ENCODE peak calls at places on chromosome 2, in ten cellular contexts. I is foreskin keratinocyte; N is sigmoid colon; G is heart right ventricle; T is CD8-positive, alpha-beta T cell; A is pancreas; Y is Peyer's patch; W is small intestine; X is adrenal gland; P is upper lobe of left lung. U is an unnamed sample. For H3K4me1, the result is how much of the 10 kb centered on the place peaks cover.

GRCh38 chr2:143294068-143294467 is 164.8 kb downstream of the ARHGAP15 start:
- DNase-seq in I (no peak), N (no peak), G (no peak), T (no peak), A (no peak), Y (no peak), W (no peak), X (no peak), P (no peak), U (no peak)

GRCh38 chr2:232300894-232301387 is 77.6 kb upstream of the ALPP start:
- DNase-seq in I (no peak), N (no peak), G (no peak), T (no peak), A (no peak), Y (no peak), W (peak), X (no peak), P (no peak), U (no peak)

GRCh38 chr2:216736326-216736725 is 41.0 kb upstream of the IGFBP5 start:
- DNase-seq in I (no peak), N (no peak), G (no peak), T (no peak), A (no peak), Y (no peak), W (no peak), X (no peak), P (no peak), U (no peak)

GRCh38 chr2:177143444-177143843 is 69.2 kb upstream of the HNRNPA3 start:
- DNase-seq in I (peak), N (peak), G (no peak), T (no peak), A (no peak), Y (no peak), W (no peak), X (peak), P (no peak), U (peak)

GRCh38 chr2:126793885-126794613 is 104.6 kb upstream of the TEX51 start:
- DNase-seq in I (no peak), N (peak), G (no peak), T (no peak), A (no peak), Y (peak), W (no peak), X (no peak), P (no peak), U (peak)

GRCh38 chr2:72973566-72974435 is 56.5 kb downstream of the EMX1 start:
- DNase-seq in I (peak), N (no peak), G (peak), T (peak), A (no peak), Y (no peak), W (peak), X (peak), P (peak), U (peak)

GRCh38 chr2:173357351-173357750 is 2.7 kb downstream of the CDCA7 start:
- DNase-seq in I (no peak), N (no peak), G (no peak), T (no peak), A (no peak), Y (no peak), W (no peak), X (no peak), P (no peak), U (no peak)

GRCh38 chr2:200614249-200614648 is 28.4 kb downstream of the AOX1 start:
- DNase-seq in I (no peak), N (no peak), G (no peak), T (no peak), A (no peak), Y (no peak), W (no peak), X (no peak), P (no peak), U (no peak)

GRCh38 chr2:167048829-167049228 is 160.5 kb downstream of the XIRP2 start:
- DNase-seq in I (no peak), N (no peak), G (no peak), T (no peak), A (no peak), Y (no peak), W (no peak), X (no peak), P (no peak), U (peak)

GRCh38 chr2:165576409-165576808 is 106.9 kb downstream of the CSRNP3 start:
- DNase-seq in I (no peak), N (no peak), G (no peak), T (no peak), A (no peak), Y (no peak), W (peak), X (no peak), P (no peak), U (no peak)

GRCh38 chr2:160380613-160381012 is 113.0 kb downstream of the RBMS1 start:
- DNase-seq in I (no peak), N (no peak), G (no peak), T (no peak), A (no peak), Y (no peak), W (no peak), X (no peak), P (peak), U (no peak)

GRCh38 chr2:178949151-178949550 is 100.8 kb downstream of the CCDC141 start:
- DNase-seq in I (no peak), N (no peak), G (no peak), T (no peak), A (no peak), Y (no peak), W (no peak), X (no peak), P (no peak), U (peak)

GRCh38 chr2:61396005-61396404 is 74.9 kb downstream of the USP34 start:
- DNase-seq in I (no peak), N (no peak), G (no peak), T (no peak), A (no peak), Y (no peak), W (no peak), X (no peak), P (no peak), U (no peak)

GRCh38 chr2:220743203-220743602 is 828.9 kb downstream of the EPHA4 start:
- DNase-seq in I (no peak), N (no peak), G (no peak), T (no peak), A (no peak), Y (no peak), W (no peak), X (no peak), P (no peak), U (no peak)

GRCh38 chr2:60351802-60352201 is 201.7 kb downstream of the BCL11A start:
- DNase-seq in I (no peak), N (no peak), G (no peak), T (no peak), A (no peak), Y (peak), W (no peak), X (no peak), P (no peak), U (no peak)

GRCh38 chr2:60351321-60351720 is 202.1 kb downstream of the BCL11A start:
- DNase-seq in I (no peak), N (no peak), G (no peak), T (no peak), A (no peak), Y (no peak), W (no peak), X (no peak), P (no peak), U (no peak)

GRCh38 chr2:60352491-60353405 is 200.7 kb downstream of the BCL11A start:
- DNase-seq in I (no peak), N (no peak), G (no peak), T (no peak), A (no peak), Y (peak), W (no peak), X (no peak), P (no peak), U (no peak)

GRCh38 chr2:60353406-60353800 is 200.1 kb downstream of the BCL11A start:
- DNase-seq in I (no peak), N (no peak), G (no peak), T (no peak), A (no peak), Y (peak), W (no peak), X (no peak), P (no peak), U (no peak)

GRCh38 chr2:60350791-60351190 is 202.7 kb downstream of the BCL11A start:
- DNase-seq in I (no peak), N (no peak), G (no peak), T (no peak), A (no peak), Y (peak), W (no peak), X (no peak), P (no peak), U (peak)
- H3K4me1 ChIP-seq in I (under half), N (under half), G (under half), T (under half), A (under half), Y (under half), W (under half), X (under half), P (under half), U (under half)

GRCh38 chr2:129909648-129910418 is 69.6 kb upstream of the RAB6C start:
- DNase-seq in I (no peak), N (no peak), G (no peak), T (no peak), A (no peak), Y (no peak), W (no peak), X (no peak), P (no peak), U (no peak)
- H3K4me1 ChIP-seq in I (under half), N (under half), G (under half), T (under half), A (under half), Y (under half), W (under half), X (under half), P (under half), U (under half)

DNA sequence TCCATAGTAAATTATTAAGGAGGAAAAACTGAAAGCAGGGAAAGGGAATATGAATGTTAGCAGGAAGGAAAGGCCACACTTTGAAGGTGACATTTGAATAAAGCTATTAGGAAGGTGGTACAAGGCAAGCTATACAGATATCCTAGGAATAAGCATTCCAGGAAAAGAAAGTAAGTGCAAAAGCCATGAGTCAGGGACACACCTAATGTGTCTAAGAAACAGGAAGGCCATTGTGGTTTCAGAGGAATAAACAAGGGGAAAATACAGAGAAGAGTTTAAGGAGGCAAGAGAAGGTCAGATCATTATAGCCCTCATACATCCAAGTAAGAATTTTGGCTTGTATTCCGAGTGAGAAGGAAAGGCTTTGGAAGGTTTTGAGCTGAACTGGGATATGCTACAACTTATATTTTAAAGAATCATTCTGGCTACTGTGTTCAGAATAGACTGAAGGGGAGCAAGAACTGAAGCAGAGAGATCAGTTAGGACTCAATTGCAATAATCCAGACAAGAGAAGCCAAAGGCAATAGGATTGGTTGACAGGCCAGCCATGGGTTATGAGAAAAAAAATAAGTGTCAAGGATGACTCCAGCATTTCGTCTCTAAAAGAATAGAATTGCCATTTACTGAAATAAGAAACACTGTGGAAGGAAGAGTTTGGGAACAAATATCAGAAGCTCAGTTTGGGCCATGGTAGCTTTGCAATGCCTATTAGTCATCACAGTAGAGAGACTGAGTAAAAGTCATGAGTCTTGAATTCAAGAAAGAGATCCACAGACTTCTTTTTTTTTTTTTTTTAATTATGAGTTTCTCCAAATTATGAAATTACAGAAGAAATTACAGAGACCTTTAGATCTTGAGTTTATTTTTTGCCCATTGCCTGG is 11.3 kb downstream of the RAD51AP2 start:
- DNase-seq in I (peak), N (no peak), G (no peak), T (no peak), A (no peak), Y (no peak), W (no peak), X (no peak), P (no peak), U (peak)
- H3K4me1 ChIP-seq in I (under half), N (under half), G (under half), T (under half), A (under half), Y (under half), W (under half), X (under half), P (under half), U (under half)

GRCh38 chr2:74777161-74777900 is 56.6 kb upstream of the HK2 start:
- DNase-seq in I (no peak), N (no peak), G (no peak), T (no peak), A (no peak), Y (no peak), W (no peak), X (no peak), P (no peak), U (no peak)
- H3K4me1 ChIP-seq in I (under half), N (under half), G (under half), T (under half), A (under half), Y (under half), W (under half), X (under half), P (under half), U (under half)

GRCh38 chr2:182049783-182050182 is 64.1 kb downstream of the PPP1R1C start:
- DNase-seq in I (no peak), N (no peak), G (no peak), T (no peak), A (no peak), Y (no peak), W (no peak), X (no peak), P (no peak), U (no peak)

GRCh38 chr2:182047544-182047943 is 61.9 kb downstream of the PPP1R1C start:
- DNase-seq in I (no peak), N (no peak), G (no peak), T (no peak), A (no peak), Y (no peak), W (no peak), X (no peak), P (no peak), U (no peak)

GRCh38 chr2:182049330-182049729 is 63.7 kb downstream of the PPP1R1C start:
- DNase-seq in I (no peak), N (no peak), G (no peak), T (no peak), A (no peak), Y (no peak), W (no peak), X (no peak), P (no peak), U (no peak)

GRCh38 chr2:182048621-182049020 is 63.0 kb downstream of the PPP1R1C start:
- DNase-seq in I (no peak), N (no peak), G (no peak), T (no peak), A (no peak), Y (no peak), W (no peak), X (no peak), P (no peak), U (no peak)

DNA sequence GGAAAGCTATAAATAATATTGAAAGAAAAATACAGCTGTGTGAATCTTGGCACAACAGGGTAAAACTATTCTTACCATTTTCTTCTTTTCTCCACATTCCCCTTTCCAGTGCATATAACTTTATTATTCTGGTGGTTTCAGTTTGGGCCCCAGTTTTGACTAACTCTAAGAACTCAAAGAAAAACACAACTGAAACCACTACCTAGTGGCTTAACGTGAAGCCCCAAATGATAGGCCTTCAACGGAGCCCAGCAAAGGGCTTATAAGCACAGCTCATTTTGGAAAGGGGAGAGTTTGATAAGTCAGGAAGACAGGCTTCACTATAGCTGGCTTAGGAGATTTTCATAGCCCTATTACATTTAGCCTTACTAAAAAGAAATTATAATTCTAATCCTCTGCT is 62.4 kb downstream of the PPP1R1C start:
- DNase-seq in I (no peak), N (no peak), G (no peak), T (no peak), A (no peak), Y (no peak), W (no peak), X (no peak), P (no peak), U (no peak)
- H3K4me1 ChIP-seq in I (under half), N (under half), G (under half), T (under half), A (under half), Y (under half), W (under half), X (under half), P (under half), U (under half)

GRCh38 chr2:169778421-169778820 is 20.2 kb upstream of the SSB start:
- DNase-seq in I (no peak), N (no peak), G (no peak), T (no peak), A (no peak), Y (no peak), W (no peak), X (no peak), P (no peak), U (no peak)

GRCh38 chr2:169781249-169782013 is 17.2 kb upstream of the SSB start:
- DNase-seq in I (no peak), N (no peak), G (no peak), T (no peak), A (no peak), Y (no peak), W (no peak), X (no peak), P (no peak), U (no peak)

DNA sequence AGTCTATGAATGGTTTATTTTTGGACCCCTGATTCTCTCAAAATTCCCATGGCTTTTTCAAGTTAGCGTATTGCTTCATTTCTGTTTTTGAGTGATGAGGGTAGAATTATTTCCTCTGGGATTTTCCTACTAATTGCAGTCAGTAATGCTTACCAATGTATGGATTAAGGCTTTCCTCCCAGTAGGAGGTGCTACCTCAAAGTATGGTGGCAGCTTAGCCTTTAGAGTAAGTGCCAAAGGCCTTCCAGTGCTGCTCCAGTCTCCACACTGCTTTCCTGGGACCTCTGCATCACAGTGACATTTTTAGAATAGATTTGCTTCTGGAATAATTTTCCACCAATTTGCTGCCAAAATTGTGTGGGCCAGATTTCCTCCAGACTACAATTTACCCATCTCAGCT is 16.2 kb upstream of the SSB start:
- DNase-seq in I (no peak), N (no peak), G (no peak), T (no peak), A (no peak), Y (no peak), W (no peak), X (no peak), P (no peak), U (peak)
- H3K4me1 ChIP-seq in I (under half), N (under half), G (under half), T (under half), A (under half), Y (under half), W (under half), X (under half), P (under half), U (under half)

U was measured in mesendoderm.